ENCODE peak calls at places on chromosomes 13 and 19, in ten cellular contexts. O is SK-N-SH; P is CD8-positive, alpha-beta T cell; J is kidney; T is mammary epithelial cell; S is neural progenitor cell; L is Peyer's patch; X is body of pancreas; W is gastrocnemius medialis; C is lung. B is an unnamed sample. For H3K36me3, the result is how much of the 10 kb centered on the place peaks cover.

GRCh38 chr19:55580628-55581144 is at the start of gene ZNF579:
- DNase-seq in S (peak), C (peak), J (peak), X (peak), T (peak), O (peak), W (peak), P (peak), L (peak), B (peak)

GRCh38 chr13:51136276-51136980 is 25.4 kb upstream of the C13orf42 start:
- DNase-seq in J (no peak), O (no peak), P (no peak), S (no peak), W (no peak), L (no peak), C (no peak), X (no peak), T (no peak), B (no peak)

GRCh38 chr13:44259045-44260042 is 114.3 kb upstream of the SERP2 start:
- DNase-seq in L (peak), J (no peak), T (peak), X (no peak), W (peak), P (peak), C (peak), O (peak), S (no peak), B (no peak)

GRCh38 chr19:17109962-17110598 is 34.5 kb downstream of the MYO9B start:
- DNase-seq in X (peak), C (peak), J (peak), T (no peak), S (no peak), L (peak), W (peak), O (no peak), P (no peak), B (peak)

GRCh38 chr19:40600086-40600917 is 867 bp upstream of the LTBP4 start:
- DNase-seq in S (peak), O (no peak), C (no peak), T (no peak), P (no peak), J (peak), X (no peak), L (no peak), W (no peak), B (no peak)

GRCh38 chr19:14559916-14560775 is 11.7 kb downstream of the NDUFB7 start:
- DNase-seq in P (no peak), L (no peak), W (peak), O (no peak), X (no peak), J (no peak), C (no peak), S (no peak), T (no peak), B (no peak)

GRCh38 chr13:94298346-94298745 is 181.1 kb downstream of the DCT start:
- DNase-seq in P (no peak), W (no peak), O (no peak), S (no peak), J (no peak), X (no peak), C (no peak), T (no peak), L (no peak), B (no peak)

GRCh38 chr13:33611016-33611805 is 206.7 kb upstream of the RFC3 start:
- DNase-seq in L (no peak), O (no peak), W (peak), S (peak), X (peak), C (peak), J (peak), P (no peak), T (no peak), B (peak)

GRCh38 chr13:110890279-110891150 is 24.4 kb downstream of the ANKRD10 start:
- DNase-seq in T (no peak), X (no peak), P (no peak), L (no peak), W (no peak), S (no peak), J (no peak), O (no peak), C (no peak), B (no peak)

GRCh38 chr13:61463027-61463426 is 47.4 kb upstream of the PCDH20 start:
- DNase-seq in O (no peak), S (no peak), J (no peak), T (no peak), P (no peak), X (no peak), C (no peak), W (no peak), L (no peak), B (no peak)

GRCh38 chr19:7191946-7192691 is 102.1 kb downstream of the INSR start:
- DNase-seq in W (no peak), X (no peak), J (no peak), S (no peak), L (no peak), C (no peak), O (no peak), T (no peak), P (peak), B (no peak)

GRCh38 chr19:30664358-30665058 is 292.3 kb downstream of the ZNF536 start:
- DNase-seq in W (peak), T (peak), L (peak), P (no peak), S (peak), C (no peak), O (peak), J (no peak), X (peak), B (no peak)

GRCh38 chr13:37409756-37410155 is 188.8 kb downstream of the POSTN start:
- DNase-seq in S (no peak), L (no peak), T (peak), W (no peak), C (no peak), X (no peak), P (no peak), O (no peak), J (no peak), B (no peak)

GRCh38 chr13:36912983-36913382 is 7.1 kb downstream of the SMAD9 start:
- DNase-seq in J (no peak), P (no peak), C (no peak), S (no peak), W (no peak), T (no peak), O (no peak), L (no peak), X (no peak), B (no peak)

GRCh38 chr13:113157206-113157928 is 1.1 kb upstream of the PROZ start:
- DNase-seq in X (no peak), L (no peak), P (no peak), J (no peak), O (no peak), C (no peak), W (no peak), S (no peak), T (no peak), B (no peak)

GRCh38 chr19:53374743-53375142 is 9.2 kb downstream of the ZNF525 start:
- DNase-seq in S (no peak), J (no peak), C (no peak), W (no peak), X (no peak), L (no peak), P (no peak), O (no peak), T (no peak), B (no peak)

GRCh38 chr19:38306236-38306635 is 2.2 kb downstream of the C19orf33 start:
- DNase-seq in O (no peak), S (no peak), X (no peak), C (no peak), T (no peak), L (no peak), J (no peak), W (no peak), P (no peak), B (no peak)

GRCh38 chr13:35475131-35475959 is 1.1 kb downstream of the MAB21L1 start:
- DNase-seq in L (peak), J (peak), O (peak), X (no peak), W (peak), C (no peak), T (peak), S (peak), P (no peak), B (no peak)

GRCh38 chr19:7358102-7358597 is 9.4 kb downstream of the ARHGEF18 start:
- DNase-seq in L (no peak), J (no peak), S (no peak), C (no peak), O (no peak), W (no peak), X (no peak), P (no peak), T (no peak), B (no peak)

GRCh38 chr13:41398494-41399190 is 58.7 kb upstream of the RGCC start:
- DNase-seq in O (no peak), P (no peak), S (no peak), C (no peak), W (no peak), J (no peak), X (no peak), T (no peak), L (no peak), B (no peak)

GRCh38 chr13:40261947-40262346 is 404.5 kb downstream of the FOXO1 start:
- DNase-seq in X (no peak), P (no peak), T (no peak), W (no peak), J (no peak), O (no peak), L (no peak), C (no peak), S (no peak), B (no peak)

GRCh38 chr13:31172535-31172934 is 10.8 kb upstream of the HSPH1 start:
- DNase-seq in L (no peak), T (peak), J (no peak), O (no peak), W (no peak), S (no peak), P (no peak), X (no peak), C (no peak), B (no peak)

GRCh38 chr19:18543814-18544475 is 572 bp upstream of the FKBP8 start:
- DNase-seq in X (peak), C (peak), J (peak), O (no peak), L (peak), P (peak), W (peak), T (peak), S (peak), B (peak)

GRCh38 chr13:77028202-77028601 is 1.2 kb upstream of the FBXL3 start:
- DNase-seq in J (no peak), L (no peak), X (no peak), P (no peak), T (peak), W (peak), C (no peak), S (no peak), O (no peak), B (peak)

GRCh38 chr19:10408511-10409291 is 5.4 kb upstream of the CDC37 start:
- DNase-seq in C (no peak), S (no peak), L (peak), X (no peak), O (peak), P (peak), T (no peak), W (no peak), J (no peak), B (no peak)

GRCh38 chr13:98570929-98571372 is 6.0 kb downstream of the STK24 start:
- DNase-seq in O (no peak), L (peak), C (peak), X (peak), T (peak), P (peak), W (peak), S (no peak), J (no peak), B (no peak)

GRCh38 chr19:49681830-49682229 is 4.8 kb downstream of the PRMT1 start:
- DNase-seq in W (no peak), C (no peak), J (no peak), L (no peak), P (no peak), O (no peak), X (no peak), S (no peak), T (no peak), B (no peak)

GRCh38 chr19:44204772-44205171 is 7.6 kb upstream of the ZNF227 start:
- DNase-seq in W (no peak), S (no peak), L (no peak), P (no peak), O (no peak), X (no peak), C (no peak), T (no peak), J (no peak), B (no peak)

GRCh38 chr19:3767050-3767449 is 4.6 kb downstream of the MRPL54 start:
- DNase-seq in T (no peak), O (no peak), L (no peak), P (no peak), W (no peak), S (no peak), C (no peak), J (no peak), X (no peak), B (no peak)

GRCh38 chr19:33302974-33303790 is 848 bp upstream of the CEBPA start:
- DNase-seq in L (peak), C (no peak), S (peak), O (peak), T (peak), X (peak), W (peak), P (no peak), J (peak), B (no peak)

GRCh38 chr19:7564866-7565265 is 29.3 kb downstream of the PNPLA6 start:
- DNase-seq in P (no peak), J (no peak), X (no peak), T (no peak), O (no peak), W (no peak), C (no peak), S (no peak), L (no peak), B (no peak)

GRCh38 chr13:45949161-45949560 is 97.6 kb upstream of the SIAH3 start:
- DNase-seq in J (no peak), L (no peak), W (no peak), T (no peak), O (no peak), S (no peak), X (no peak), P (no peak), C (no peak), B (no peak)

GRCh38 chr19:45782162-45782623 is at the start of gene DMPK:
- DNase-seq in L (no peak), J (peak), W (peak), O (peak), X (peak), P (no peak), T (peak), S (no peak), C (no peak), B (no peak)
- H3K36me3 ChIP-seq in L (under half), J (under half), W (under half), O (half or more), X (under half), P (under half), T (under half), S (under half), C (under half), B (under half)

GRCh38 chr19:4911786-4912672 is 2.7 kb downstream of the UHRF1 start:
- DNase-seq in W (peak), L (peak), X (peak), S (peak), P (peak), J (peak), T (peak), C (peak), O (peak), B (peak)
- TF ChIP-seq CTCF in W (peak), L (peak), X (peak), S (peak), P (peak), J (peak), T (peak), C (peak), O (peak), B (no peak)

GRCh38 chr19:887599-887998 is 5.4 kb downstream of the MED16 start:
- DNase-seq in C (no peak), P (no peak), X (no peak), O (no peak), W (no peak), T (no peak), J (no peak), S (no peak), L (no peak), B (no peak)
- H3K36me3 ChIP-seq in C (under half), P (under half), X (under half), O (half or more), W (half or more), T (under half), J (under half), S (under half), L (half or more), B (under half)

GRCh38 chr13:27379694-27380596 is 44.5 kb upstream of the GTF3A start:
- DNase-seq in J (no peak), S (peak), C (no peak), L (peak), W (peak), O (peak), T (peak), P (peak), X (peak), B (no peak)

GRCh38 chr13:27384285-27384684 is 40.1 kb upstream of the GTF3A start:
- DNase-seq in W (no peak), C (no peak), X (no peak), S (no peak), P (no peak), T (no peak), L (no peak), J (no peak), O (no peak), B (no peak)

GRCh38 chr13:27379126-27379525 is 45.3 kb upstream of the GTF3A start:
- DNase-seq in T (no peak), S (no peak), L (no peak), X (no peak), P (no peak), W (no peak), O (no peak), C (no peak), J (no peak), B (no peak)

GRCh38 chr13:27381601-27382000 is 42.8 kb upstream of the GTF3A start:
- DNase-seq in X (no peak), P (no peak), J (no peak), O (no peak), T (no peak), W (no peak), C (no peak), S (no peak), L (no peak), B (no peak)

GRCh38 chr13:27383104-27383921 is 41.1 kb upstream of the GTF3A start:
- DNase-seq in W (no peak), O (no peak), L (no peak), S (no peak), C (no peak), P (no peak), J (no peak), T (no peak), X (peak), B (no peak)
- TF ChIP-seq CTCF in W (no peak), O (no peak), L (no peak), S (no peak), C (no peak), P (no peak), J (no peak), T (no peak), X (peak), B (no peak)